ENCODE peak calls at places on chromosomes 2 and 18, in ten cellular contexts. One of them, this sample, is unnamed.

GRCh38 chr2:223123859-223124610 is 72.0 kb downstream of the KCNE4 start:
- DNase-seq in upper lobe of right lung: no peak
- DNase-seq in hepatocyte: peak; percentile 10
- DNase-seq in BJ: peak; percentile 68
- DNase-seq in left ventricle myocardium inferior: no peak
- DNase-seq in H1: no peak
- DNase-seq in astrocyte of the cerebellum: no peak
- DNase-seq in lower leg skin: no peak
- DNase-seq in cardiac fibroblast: peak; percentile 47
- DNase-seq in ovary: no peak
- DNase-seq in this sample: no peak

GRCh38 chr18:750456-750855 is 38.0 kb upstream of the ENOSF1 start:
- DNase-seq in BJ: no peak
- DNase-seq in left ventricle myocardium inferior: no peak
- DNase-seq in upper lobe of right lung: no peak
- DNase-seq in ovary: no peak
- DNase-seq in lower leg skin: no peak
- DNase-seq in hepatocyte: no peak
- DNase-seq in cardiac fibroblast: no peak
- DNase-seq in H1: no peak
- DNase-seq in astrocyte of the cerebellum: no peak
- DNase-seq in this sample: no peak

GRCh38 chr2:100066246-100066645 is 76.1 kb downstream of the AFF3 start:
- DNase-seq in cardiac fibroblast: no peak
- DNase-seq in upper lobe of right lung: no peak
- DNase-seq in BJ: no peak
- DNase-seq in left ventricle myocardium inferior: no peak
- DNase-seq in astrocyte of the cerebellum: no peak
- DNase-seq in hepatocyte: no peak
- DNase-seq in H1: no peak
- DNase-seq in ovary: no peak
- DNase-seq in lower leg skin: no peak
- DNase-seq in this sample: no peak

GRCh38 chr2:152635635-152636298 is 81.5 kb downstream of the PRPF40A start:
- DNase-seq in H1: peak; percentile 90
- DNase-seq in BJ: no peak
- DNase-seq in left ventricle myocardium inferior: peak; percentile 17
- DNase-seq in ovary: peak; percentile 34
- DNase-seq in astrocyte of the cerebellum: no peak
- DNase-seq in hepatocyte: peak; percentile 69
- DNase-seq in lower leg skin: peak; percentile 88
- DNase-seq in upper lobe of right lung: no peak
- DNase-seq in cardiac fibroblast: peak; percentile 73
- DNase-seq in this sample: peak; percentile 49

GRCh38 chr2:71469403-71470398 is 16.3 kb downstream of the DYSF start:
- DNase-seq in astrocyte of the cerebellum: no peak
- DNase-seq in lower leg skin: no peak
- DNase-seq in H1: no peak
- DNase-seq in left ventricle myocardium inferior: no peak
- DNase-seq in hepatocyte: no peak
- DNase-seq in cardiac fibroblast: no peak
- DNase-seq in upper lobe of right lung: peak; percentile 9
- DNase-seq in BJ: no peak
- DNase-seq in ovary: no peak
- DNase-seq in this sample: no peak

GRCh38 chr2:205751621-205752031 is 69.3 kb downstream of the NRP2 start:
- DNase-seq in astrocyte of the cerebellum: no peak
- DNase-seq in BJ: no peak
- DNase-seq in H1: no peak
- DNase-seq in hepatocyte: no peak
- DNase-seq in cardiac fibroblast: peak; percentile 45
- DNase-seq in upper lobe of right lung: no peak
- DNase-seq in left ventricle myocardium inferior: no peak
- DNase-seq in lower leg skin: no peak
- DNase-seq in ovary: no peak
- DNase-seq in this sample: peak; percentile 48

GRCh38 chr2:238886453-238887094 is 38.7 kb downstream of the TWIST2 start:
- DNase-seq in hepatocyte: no peak
- DNase-seq in left ventricle myocardium inferior: no peak
- DNase-seq in H1: no peak
- DNase-seq in BJ: no peak
- DNase-seq in ovary: no peak
- DNase-seq in astrocyte of the cerebellum: no peak
- DNase-seq in upper lobe of right lung: no peak
- DNase-seq in cardiac fibroblast: no peak
- DNase-seq in lower leg skin: no peak
- DNase-seq in this sample: no peak

GRCh38 chr2:95353613-95354468 is 48.7 kb upstream of the FAHD2A start:
- DNase-seq in upper lobe of right lung: no peak
- DNase-seq in H1: no peak
- DNase-seq in left ventricle myocardium inferior: no peak
- DNase-seq in lower leg skin: peak; percentile 76
- DNase-seq in astrocyte of the cerebellum: no peak
- DNase-seq in BJ: no peak
- DNase-seq in ovary: no peak
- DNase-seq in cardiac fibroblast: no peak
- DNase-seq in hepatocyte: no peak
- DNase-seq in this sample: no peak

GRCh38 chr2:191013876-191014652 is at the start of gene STAT1:
- DNase-seq in left ventricle myocardium inferior: peak; percentile 94
- DNase-seq in astrocyte of the cerebellum: peak; percentile 74
- DNase-seq in upper lobe of right lung: peak; percentile 97
- DNase-seq in hepatocyte: peak; percentile 98
- DNase-seq in ovary: peak; percentile 91
- DNase-seq in lower leg skin: peak; percentile 98
- DNase-seq in H1: peak; percentile 99
- DNase-seq in cardiac fibroblast: peak; percentile 91
- DNase-seq in BJ: peak; percentile 64
- DNase-seq in this sample: peak; percentile 93
- TF ChIP-seq CTCF in left ventricle myocardium inferior: peak; percentile 27
- TF ChIP-seq CTCF in astrocyte of the cerebellum: no peak
- TF ChIP-seq CTCF in upper lobe of right lung: peak; percentile 27
- TF ChIP-seq CTCF in hepatocyte: no peak
- TF ChIP-seq CTCF in ovary: peak; percentile 32
- TF ChIP-seq CTCF in lower leg skin: no peak
- TF ChIP-seq CTCF in H1: no peak
- TF ChIP-seq CTCF in cardiac fibroblast: no peak
- TF ChIP-seq CTCF in BJ: no peak
- TF ChIP-seq CTCF in this sample: no peak

GRCh38 chr2:120323807-120324399 is 22.0 kb upstream of the INHBB start:
- DNase-seq in H1: no peak
- DNase-seq in lower leg skin: no peak
- DNase-seq in BJ: no peak
- DNase-seq in cardiac fibroblast: no peak
- DNase-seq in ovary: no peak
- DNase-seq in upper lobe of right lung: no peak
- DNase-seq in astrocyte of the cerebellum: no peak
- DNase-seq in hepatocyte: no peak
- DNase-seq in left ventricle myocardium inferior: no peak
- DNase-seq in this sample: no peak

GRCh38 chr2:120322329-120322728 is 23.6 kb upstream of the INHBB start:
- DNase-seq in BJ: no peak
- DNase-seq in ovary: no peak
- DNase-seq in H1: no peak
- DNase-seq in astrocyte of the cerebellum: no peak
- DNase-seq in upper lobe of right lung: no peak
- DNase-seq in lower leg skin: no peak
- DNase-seq in cardiac fibroblast: no peak
- DNase-seq in left ventricle myocardium inferior: no peak
- DNase-seq in hepatocyte: no peak
- DNase-seq in this sample: no peak

GRCh38 chr2:120324926-120325325 is 21.0 kb upstream of the INHBB start:
- DNase-seq in upper lobe of right lung: no peak
- DNase-seq in H1: no peak
- DNase-seq in BJ: no peak
- DNase-seq in lower leg skin: no peak
- DNase-seq in left ventricle myocardium inferior: no peak
- DNase-seq in cardiac fibroblast: no peak
- DNase-seq in astrocyte of the cerebellum: no peak
- DNase-seq in ovary: no peak
- DNase-seq in hepatocyte: no peak
- DNase-seq in this sample: no peak

GRCh38 chr2:120321721-120322284 is 24.1 kb upstream of the INHBB start:
- DNase-seq in BJ: no peak
- DNase-seq in hepatocyte: no peak
- DNase-seq in ovary: no peak
- DNase-seq in lower leg skin: no peak
- DNase-seq in H1: no peak
- DNase-seq in left ventricle myocardium inferior: no peak
- DNase-seq in upper lobe of right lung: no peak
- DNase-seq in cardiac fibroblast: no peak
- DNase-seq in astrocyte of the cerebellum: no peak
- DNase-seq in this sample: no peak

DNA sequence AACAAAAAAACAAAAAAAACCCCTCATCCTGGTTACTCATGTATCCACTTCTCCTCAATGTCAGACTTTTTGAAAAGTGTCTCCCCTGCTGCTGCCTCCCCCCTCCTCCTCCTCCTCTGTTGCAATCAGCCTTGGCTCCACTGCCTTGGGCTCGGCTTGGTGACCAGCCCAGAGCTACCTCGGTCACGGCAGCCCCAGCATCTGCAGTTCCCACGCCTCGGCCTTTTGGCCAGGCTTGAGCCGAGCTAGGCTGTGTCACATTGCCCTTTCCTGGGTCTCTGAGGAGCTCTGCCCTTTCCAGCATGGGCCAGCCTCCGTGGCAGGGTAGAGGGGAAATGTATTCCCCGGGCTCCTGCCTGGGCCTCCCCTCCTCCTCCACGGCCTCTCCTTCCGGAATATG is 22.7 kb upstream of the INHBB start:
- DNase-seq in H1: no peak
- DNase-seq in astrocyte of the cerebellum: no peak
- DNase-seq in BJ: no peak
- DNase-seq in upper lobe of right lung: no peak
- DNase-seq in hepatocyte: no peak
- DNase-seq in lower leg skin: peak; percentile 94
- DNase-seq in left ventricle myocardium inferior: peak; percentile 75
- DNase-seq in ovary: peak; percentile 48
- DNase-seq in cardiac fibroblast: peak; percentile 37
- DNase-seq in this sample: no peak
- H3K4me3 ChIP-seq in H1: no peak overlapping the region
- H3K4me3 ChIP-seq in astrocyte of the cerebellum: no peak overlapping the region
- H3K4me3 ChIP-seq in BJ: no peak overlapping the region
- H3K4me3 ChIP-seq in upper lobe of right lung: no peak overlapping the region
- H3K4me3 ChIP-seq in hepatocyte: no peak overlapping the region
- H3K4me3 ChIP-seq in lower leg skin: no peak overlapping the region
- H3K4me3 ChIP-seq in left ventricle myocardium inferior: no peak overlapping the region
- H3K4me3 ChIP-seq in ovary: no peak overlapping the region
- H3K4me3 ChIP-seq in cardiac fibroblast: no peak overlapping the region
- H3K4me3 ChIP-seq in this sample: no peak overlapping the region

GRCh38 chr2:179352181-179352580 is 87.5 kb upstream of the SESTD1 start:
- DNase-seq in BJ: no peak
- DNase-seq in cardiac fibroblast: no peak
- DNase-seq in lower leg skin: no peak
- DNase-seq in hepatocyte: no peak
- DNase-seq in left ventricle myocardium inferior: no peak
- DNase-seq in upper lobe of right lung: no peak
- DNase-seq in H1: no peak
- DNase-seq in astrocyte of the cerebellum: no peak
- DNase-seq in ovary: no peak
- DNase-seq in this sample: no peak

GRCh38 chr2:179354296-179354695 is 89.7 kb upstream of the SESTD1 start:
- DNase-seq in cardiac fibroblast: no peak
- DNase-seq in BJ: no peak
- DNase-seq in ovary: no peak
- DNase-seq in upper lobe of right lung: no peak
- DNase-seq in astrocyte of the cerebellum: no peak
- DNase-seq in hepatocyte: no peak
- DNase-seq in lower leg skin: no peak
- DNase-seq in left ventricle myocardium inferior: no peak
- DNase-seq in H1: no peak
- DNase-seq in this sample: no peak

GRCh38 chr2:179349670-179350303 is 85.2 kb upstream of the SESTD1 start:
- DNase-seq in upper lobe of right lung: no peak
- DNase-seq in left ventricle myocardium inferior: no peak
- DNase-seq in ovary: no peak
- DNase-seq in cardiac fibroblast: no peak
- DNase-seq in BJ: no peak
- DNase-seq in lower leg skin: no peak
- DNase-seq in hepatocyte: no peak
- DNase-seq in astrocyte of the cerebellum: no peak
- DNase-seq in H1: no peak
- DNase-seq in this sample: no peak

GRCh38 chr2:179355881-179356280 is 91.2 kb upstream of the SESTD1 start:
- DNase-seq in lower leg skin: no peak
- DNase-seq in ovary: no peak
- DNase-seq in BJ: no peak
- DNase-seq in left ventricle myocardium inferior: no peak
- DNase-seq in upper lobe of right lung: no peak
- DNase-seq in hepatocyte: no peak
- DNase-seq in H1: no peak
- DNase-seq in cardiac fibroblast: peak; percentile 49
- DNase-seq in astrocyte of the cerebellum: no peak
- DNase-seq in this sample: no peak

DNA sequence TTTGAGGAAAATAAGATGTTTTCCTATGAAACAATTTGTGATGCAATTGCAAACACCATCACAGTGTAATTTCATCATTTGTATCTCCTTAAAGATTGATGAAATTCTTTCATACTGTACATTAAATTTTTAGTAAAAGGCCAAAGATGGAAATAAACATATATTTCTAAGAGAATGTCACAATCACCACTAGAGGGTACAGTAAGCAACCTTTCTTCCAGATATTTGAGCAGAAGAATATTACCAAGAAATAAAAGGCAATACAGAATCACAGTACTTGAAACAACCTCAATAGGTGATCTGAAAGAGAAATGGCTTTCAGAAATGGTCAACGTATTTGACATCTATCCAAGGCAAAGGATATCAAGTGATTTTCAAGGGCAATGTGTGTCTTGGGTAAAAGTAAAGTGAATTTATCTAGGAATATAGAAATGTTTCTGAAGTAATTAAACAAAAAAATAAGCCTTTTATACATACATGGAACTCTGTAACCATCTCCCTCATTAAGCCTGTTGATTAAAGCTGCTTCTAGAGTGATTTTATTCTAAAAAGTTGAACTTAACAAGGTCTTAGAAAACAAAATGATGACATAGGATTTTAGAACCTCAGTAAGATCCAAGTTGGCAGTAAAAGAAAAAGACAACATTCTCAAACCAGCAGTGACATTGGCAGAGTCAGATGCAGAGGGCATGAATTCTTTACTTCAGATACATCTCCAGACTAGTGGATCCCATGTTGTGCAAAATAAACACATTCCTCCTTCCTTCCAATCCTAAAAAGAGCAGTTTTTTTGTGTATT is 90.3 kb upstream of the SESTD1 start:
- DNase-seq in H1: no peak
- DNase-seq in lower leg skin: no peak
- DNase-seq in hepatocyte: no peak
- DNase-seq in cardiac fibroblast: peak; percentile 45
- DNase-seq in upper lobe of right lung: no peak
- DNase-seq in astrocyte of the cerebellum: no peak
- DNase-seq in left ventricle myocardium inferior: no peak
- DNase-seq in BJ: no peak
- DNase-seq in ovary: no peak
- DNase-seq in this sample: peak; percentile 30
- TF ChIP-seq CTCF in H1: no peak
- TF ChIP-seq CTCF in lower leg skin: no peak
- TF ChIP-seq CTCF in hepatocyte: peak; percentile 46
- TF ChIP-seq CTCF in cardiac fibroblast: peak; percentile 33
- TF ChIP-seq CTCF in upper lobe of right lung: no peak
- TF ChIP-seq CTCF in astrocyte of the cerebellum: no peak
- TF ChIP-seq CTCF in left ventricle myocardium inferior: no peak
- TF ChIP-seq CTCF in BJ: peak; percentile 45
- TF ChIP-seq CTCF in ovary: no peak
- TF ChIP-seq CTCF in this sample: peak; percentile 49

DNA sequence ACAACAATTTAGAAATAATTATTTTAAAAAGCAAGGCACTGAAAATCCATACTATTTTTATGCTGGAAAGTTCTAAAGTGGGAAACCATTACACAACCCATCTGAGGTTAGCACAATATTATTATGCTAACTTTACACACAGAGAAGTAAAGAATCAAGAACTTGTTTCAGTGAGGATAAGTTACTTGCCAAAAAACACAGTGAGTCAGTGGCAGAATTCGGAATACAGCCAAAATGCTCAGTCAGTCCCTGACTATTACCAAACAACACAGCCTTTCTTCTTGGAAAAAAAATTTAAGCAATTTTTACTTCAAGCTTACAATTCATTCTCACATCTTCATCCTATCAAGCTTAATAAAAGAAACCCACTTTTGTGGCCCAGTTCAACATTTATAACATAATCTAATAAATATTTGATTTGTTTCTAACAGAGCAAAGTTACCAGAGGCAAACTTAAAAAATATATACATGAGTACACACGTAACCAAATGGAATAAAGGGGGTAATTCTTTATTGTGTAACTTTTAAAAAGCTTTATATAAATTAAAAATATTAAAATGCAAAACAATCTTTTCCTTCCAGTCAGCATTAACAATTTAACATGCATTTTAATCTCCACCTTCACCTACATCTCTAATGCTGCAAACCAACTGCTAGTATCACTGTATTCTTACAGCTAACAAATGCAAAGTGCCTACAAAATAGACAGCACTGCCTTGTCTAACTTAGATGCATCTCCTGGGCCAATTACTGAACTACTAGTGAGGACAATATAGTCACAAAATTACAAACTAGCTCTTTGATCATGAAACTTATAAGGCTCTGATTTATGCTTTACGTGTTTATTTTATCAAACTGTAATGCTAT is 55.2 kb downstream of the CCDC88A start:
- DNase-seq in upper lobe of right lung: no peak
- DNase-seq in BJ: peak; percentile 92
- DNase-seq in astrocyte of the cerebellum: peak; percentile 98
- DNase-seq in H1: no peak
- DNase-seq in lower leg skin: no peak
- DNase-seq in cardiac fibroblast: peak; percentile 97
- DNase-seq in ovary: peak; percentile 53
- DNase-seq in hepatocyte: no peak
- DNase-seq in left ventricle myocardium inferior: no peak
- DNase-seq in this sample: peak; percentile 97
- H3K4me3 ChIP-seq in upper lobe of right lung: no peak overlapping the region
- H3K4me3 ChIP-seq in BJ: no peak overlapping the region
- H3K4me3 ChIP-seq in astrocyte of the cerebellum: no peak overlapping the region
- H3K4me3 ChIP-seq in H1: no peak overlapping the region
- H3K4me3 ChIP-seq in lower leg skin: no peak overlapping the region
- H3K4me3 ChIP-seq in cardiac fibroblast: no peak overlapping the region
- H3K4me3 ChIP-seq in ovary: no peak overlapping the region
- H3K4me3 ChIP-seq in hepatocyte: no peak overlapping the region
- H3K4me3 ChIP-seq in left ventricle myocardium inferior: no peak overlapping the region
- H3K4me3 ChIP-seq in this sample: no peak overlapping the region

This sample was measured in astrocyte of the spinal cord.